ENCODE peak calls at places on chromosomes 4 and X, in four cellular contexts. One of them, this sample, is unnamed.

GRCh38 chrX:128759745-128760144 is 707.5 kb upstream of the ACTRT1 start:
- DNase-seq in NCI-H524: no peak
- DNase-seq in stimulated activated CD8-positive, alpha-beta memory T cell treated with anti-CD3 and anti-CD28 coated beads, Interleukin-4, amount 100 ng/mL, for 24 hours: no peak
- DNase-seq in DMS153: no peak
- DNase-seq in this sample: no peak

GRCh38 chr4:56468097-56468422 is 643 bp downstream of the SRP72 start:
- DNase-seq in NCI-H524: peak
- DNase-seq in stimulated activated CD8-positive, alpha-beta memory T cell treated with anti-CD3 and anti-CD28 coated beads, Interleukin-4, amount 100 ng/mL, for 24 hours: no peak
- DNase-seq in DMS153: peak
- DNase-seq in this sample: peak

GRCh38 chrX:150361777-150362351 is 1.3 kb upstream of the MAMLD1 start:
- DNase-seq in NCI-H524: peak
- DNase-seq in stimulated activated CD8-positive, alpha-beta memory T cell treated with anti-CD3 and anti-CD28 coated beads, Interleukin-4, amount 100 ng/mL, for 24 hours: no peak
- DNase-seq in DMS153: no peak
- DNase-seq in this sample: no peak

GRCh38 chr4:140982613-140983340 is 150.5 kb downstream of the RNF150 start:
- DNase-seq in NCI-H524: no peak
- DNase-seq in stimulated activated CD8-positive, alpha-beta memory T cell treated with anti-CD3 and anti-CD28 coated beads, Interleukin-4, amount 100 ng/mL, for 24 hours: no peak
- DNase-seq in DMS153: no peak
- DNase-seq in this sample: no peak

GRCh38 chr4:150972592-150972991 is 42.5 kb downstream of the LRBA start:
- DNase-seq in NCI-H524: no peak
- DNase-seq in stimulated activated CD8-positive, alpha-beta memory T cell treated with anti-CD3 and anti-CD28 coated beads, Interleukin-4, amount 100 ng/mL, for 24 hours: no peak
- DNase-seq in DMS153: peak
- DNase-seq in this sample: peak

GRCh38 chrX:68683580-68683979 is 36.1 kb downstream of the STARD8 start:
- DNase-seq in NCI-H524: no peak
- DNase-seq in stimulated activated CD8-positive, alpha-beta memory T cell treated with anti-CD3 and anti-CD28 coated beads, Interleukin-4, amount 100 ng/mL, for 24 hours: no peak
- DNase-seq in DMS153: no peak
- DNase-seq in this sample: no peak

GRCh38 chr4:81919238-81919637 is 447.5 kb upstream of the RASGEF1B start:
- DNase-seq in NCI-H524: peak
- DNase-seq in stimulated activated CD8-positive, alpha-beta memory T cell treated with anti-CD3 and anti-CD28 coated beads, Interleukin-4, amount 100 ng/mL, for 24 hours: no peak
- DNase-seq in DMS153: no peak
- DNase-seq in this sample: peak

GRCh38 chr4:152997771-152998487 is 61.8 kb downstream of the FHDC1 start:
- DNase-seq in NCI-H524: no peak
- DNase-seq in stimulated activated CD8-positive, alpha-beta memory T cell treated with anti-CD3 and anti-CD28 coated beads, Interleukin-4, amount 100 ng/mL, for 24 hours: no peak
- DNase-seq in DMS153: no peak
- DNase-seq in this sample: peak

GRCh38 chrX:56728752-56729151 is 291 bp upstream of the NBDY start:
- DNase-seq in NCI-H524: peak
- DNase-seq in stimulated activated CD8-positive, alpha-beta memory T cell treated with anti-CD3 and anti-CD28 coated beads, Interleukin-4, amount 100 ng/mL, for 24 hours: no peak
- DNase-seq in DMS153: no peak
- DNase-seq in this sample: peak

GRCh38 chr4:54568184-54568583 is 89.6 kb upstream of the KIT start:
- DNase-seq in NCI-H524: no peak
- DNase-seq in stimulated activated CD8-positive, alpha-beta memory T cell treated with anti-CD3 and anti-CD28 coated beads, Interleukin-4, amount 100 ng/mL, for 24 hours: no peak
- DNase-seq in DMS153: no peak
- DNase-seq in this sample: peak

GRCh38 chr4:155578726-155579385 is 87.8 kb upstream of the GUCY1A1 start:
- DNase-seq in NCI-H524: no peak
- DNase-seq in stimulated activated CD8-positive, alpha-beta memory T cell treated with anti-CD3 and anti-CD28 coated beads, Interleukin-4, amount 100 ng/mL, for 24 hours: no peak
- DNase-seq in DMS153: no peak
- DNase-seq in this sample: peak

GRCh38 chr4:175380841-175381240 is 431.2 kb downstream of the GPM6A start:
- DNase-seq in NCI-H524: no peak
- DNase-seq in stimulated activated CD8-positive, alpha-beta memory T cell treated with anti-CD3 and anti-CD28 coated beads, Interleukin-4, amount 100 ng/mL, for 24 hours: no peak
- DNase-seq in DMS153: no peak
- DNase-seq in this sample: no peak

GRCh38 chr4:156443488-156443887 is 489.8 kb upstream of the CTSO start:
- DNase-seq in NCI-H524: no peak
- DNase-seq in stimulated activated CD8-positive, alpha-beta memory T cell treated with anti-CD3 and anti-CD28 coated beads, Interleukin-4, amount 100 ng/mL, for 24 hours: no peak
- DNase-seq in DMS153: no peak
- DNase-seq in this sample: no peak

GRCh38 chrX:3384330-3384729 is 37.9 kb upstream of the MXRA5 start:
- DNase-seq in NCI-H524: no peak
- DNase-seq in stimulated activated CD8-positive, alpha-beta memory T cell treated with anti-CD3 and anti-CD28 coated beads, Interleukin-4, amount 100 ng/mL, for 24 hours: no peak
- DNase-seq in DMS153: no peak
- DNase-seq in this sample: peak

GRCh38 chr4:20248155-20248558 is 3.5 kb upstream of the SLIT2 start:
- DNase-seq in NCI-H524: peak
- DNase-seq in stimulated activated CD8-positive, alpha-beta memory T cell treated with anti-CD3 and anti-CD28 coated beads, Interleukin-4, amount 100 ng/mL, for 24 hours: no peak
- DNase-seq in DMS153: no peak
- DNase-seq in this sample: peak

GRCh38 chr4:80535551-80535950 is 200.0 kb downstream of the CFAP299 start:
- DNase-seq in NCI-H524: no peak
- DNase-seq in stimulated activated CD8-positive, alpha-beta memory T cell treated with anti-CD3 and anti-CD28 coated beads, Interleukin-4, amount 100 ng/mL, for 24 hours: no peak
- DNase-seq in DMS153: no peak
- DNase-seq in this sample: no peak

GRCh38 chrX:7876957-7877356 is 34.0 kb downstream of the VCX start:
- DNase-seq in NCI-H524: no peak
- DNase-seq in stimulated activated CD8-positive, alpha-beta memory T cell treated with anti-CD3 and anti-CD28 coated beads, Interleukin-4, amount 100 ng/mL, for 24 hours: no peak
- DNase-seq in DMS153: no peak
- DNase-seq in this sample: no peak

GRCh38 chr4:10200869-10201268 is 84.3 kb upstream of the WDR1 start:
- DNase-seq in NCI-H524: no peak
- DNase-seq in stimulated activated CD8-positive, alpha-beta memory T cell treated with anti-CD3 and anti-CD28 coated beads, Interleukin-4, amount 100 ng/mL, for 24 hours: no peak
- DNase-seq in DMS153: no peak
- DNase-seq in this sample: no peak

GRCh38 chr4:158159054-158159717 is 13.6 kb downstream of the GASK1B start:
- DNase-seq in NCI-H524: no peak
- DNase-seq in stimulated activated CD8-positive, alpha-beta memory T cell treated with anti-CD3 and anti-CD28 coated beads, Interleukin-4, amount 100 ng/mL, for 24 hours: no peak
- DNase-seq in DMS153: no peak
- DNase-seq in this sample: peak

GRCh38 chr4:152166567-152166966 is 369.3 kb downstream of the FBXW7 start:
- DNase-seq in NCI-H524: no peak
- DNase-seq in stimulated activated CD8-positive, alpha-beta memory T cell treated with anti-CD3 and anti-CD28 coated beads, Interleukin-4, amount 100 ng/mL, for 24 hours: no peak
- DNase-seq in DMS153: no peak
- DNase-seq in this sample: no peak

GRCh38 chr4:4859010-4859798 is at the start of gene MSX1:
- DNase-seq in NCI-H524: peak
- DNase-seq in stimulated activated CD8-positive, alpha-beta memory T cell treated with anti-CD3 and anti-CD28 coated beads, Interleukin-4, amount 100 ng/mL, for 24 hours: no peak
- DNase-seq in DMS153: peak
- DNase-seq in this sample: peak

GRCh38 chrX:72107841-72108590 is 23.7 kb downstream of the RTL5 start:
- DNase-seq in NCI-H524: no peak
- DNase-seq in stimulated activated CD8-positive, alpha-beta memory T cell treated with anti-CD3 and anti-CD28 coated beads, Interleukin-4, amount 100 ng/mL, for 24 hours: no peak
- DNase-seq in DMS153: no peak
- DNase-seq in this sample: no peak

GRCh38 chr4:182192511-182193181 is 50.6 kb upstream of the TENM3 start:
- DNase-seq in NCI-H524: no peak
- DNase-seq in stimulated activated CD8-positive, alpha-beta memory T cell treated with anti-CD3 and anti-CD28 coated beads, Interleukin-4, amount 100 ng/mL, for 24 hours: no peak
- DNase-seq in DMS153: no peak
- DNase-seq in this sample: peak

GRCh38 chrX:123184858-123185251 is 777 bp downstream of the GRIA3 start:
- DNase-seq in NCI-H524: peak
- DNase-seq in stimulated activated CD8-positive, alpha-beta memory T cell treated with anti-CD3 and anti-CD28 coated beads, Interleukin-4, amount 100 ng/mL, for 24 hours: no peak
- DNase-seq in DMS153: no peak
- DNase-seq in this sample: no peak

GRCh38 chr4:137558951-137559350 is 26.7 kb upstream of the PCDH18 start:
- DNase-seq in NCI-H524: no peak
- DNase-seq in stimulated activated CD8-positive, alpha-beta memory T cell treated with anti-CD3 and anti-CD28 coated beads, Interleukin-4, amount 100 ng/mL, for 24 hours: no peak
- DNase-seq in DMS153: no peak
- DNase-seq in this sample: no peak

GRCh38 chrX:71634366-71634765 is 16.1 kb upstream of the CXCR3 start:
- DNase-seq in NCI-H524: peak
- DNase-seq in stimulated activated CD8-positive, alpha-beta memory T cell treated with anti-CD3 and anti-CD28 coated beads, Interleukin-4, amount 100 ng/mL, for 24 hours: no peak
- DNase-seq in DMS153: no peak
- DNase-seq in this sample: no peak

GRCh38 chr4:24056258-24056657 is 166.4 kb upstream of the PPARGC1A start:
- DNase-seq in NCI-H524: no peak
- DNase-seq in stimulated activated CD8-positive, alpha-beta memory T cell treated with anti-CD3 and anti-CD28 coated beads, Interleukin-4, amount 100 ng/mL, for 24 hours: no peak
- DNase-seq in DMS153: no peak
- DNase-seq in this sample: no peak

GRCh38 chr4:47623916-47624554 is 139.0 kb downstream of the ATP10D start:
- DNase-seq in NCI-H524: no peak
- DNase-seq in stimulated activated CD8-positive, alpha-beta memory T cell treated with anti-CD3 and anti-CD28 coated beads, Interleukin-4, amount 100 ng/mL, for 24 hours: no peak
- DNase-seq in DMS153: no peak
- DNase-seq in this sample: peak

GRCh38 chr4:93467484-93468155 is 360.9 kb upstream of the ATOH1 start:
- DNase-seq in NCI-H524: peak
- DNase-seq in stimulated activated CD8-positive, alpha-beta memory T cell treated with anti-CD3 and anti-CD28 coated beads, Interleukin-4, amount 100 ng/mL, for 24 hours: no peak
- DNase-seq in DMS153: no peak
- DNase-seq in this sample: no peak

GRCh38 chrX:120223374-120223773 is 27.2 kb upstream of the ZBTB33 start:
- DNase-seq in NCI-H524: no peak
- DNase-seq in stimulated activated CD8-positive, alpha-beta memory T cell treated with anti-CD3 and anti-CD28 coated beads, Interleukin-4, amount 100 ng/mL, for 24 hours: no peak
- DNase-seq in DMS153: no peak
- DNase-seq in this sample: no peak

GRCh38 chr4:156137971-156138581 is 184.4 kb upstream of the CTSO start:
- DNase-seq in NCI-H524: no peak
- DNase-seq in stimulated activated CD8-positive, alpha-beta memory T cell treated with anti-CD3 and anti-CD28 coated beads, Interleukin-4, amount 100 ng/mL, for 24 hours: no peak
- DNase-seq in DMS153: peak
- DNase-seq in this sample: no peak

GRCh38 chrX:94178145-94178790 is 504.3 kb downstream of the FAM133A start:
- DNase-seq in NCI-H524: no peak
- DNase-seq in stimulated activated CD8-positive, alpha-beta memory T cell treated with anti-CD3 and anti-CD28 coated beads, Interleukin-4, amount 100 ng/mL, for 24 hours: no peak
- DNase-seq in DMS153: no peak
- DNase-seq in this sample: peak

GRCh38 chrX:11172413-11172812 is 61.3 kb downstream of the HCCS start:
- DNase-seq in NCI-H524: no peak
- DNase-seq in stimulated activated CD8-positive, alpha-beta memory T cell treated with anti-CD3 and anti-CD28 coated beads, Interleukin-4, amount 100 ng/mL, for 24 hours: no peak
- DNase-seq in DMS153: no peak
- DNase-seq in this sample: no peak